ENCODE peak calls at places on chromosomes 6 and 20, in nine cellular contexts. One of them, this sample, is unnamed.

GRCh38 chr6:31007694-31008093 is 2.6 kb upstream of the MUC22 start:
- DNase-seq in COR-L47: no peak
- DNase-seq in breast epithelium: no peak
- DNase-seq in endothelial cell: no peak
- DNase-seq in KG1: no peak
- DNase-seq in AG08396: peak; percentile 86
- DNase-seq in fibroblast of lung: peak; percentile 98
- DNase-seq in mammary epithelial cell: peak; percentile 76
- DNase-seq in AG08395: peak; percentile 83
- DNase-seq in this sample: no peak

GRCh38 chr6:104095661-104096416 is 763.9 kb downstream of the HACE1 start:
- DNase-seq in COR-L47: peak; percentile 3
- DNase-seq in breast epithelium: no peak
- DNase-seq in endothelial cell: no peak
- DNase-seq in KG1: no peak
- DNase-seq in AG08396: no peak
- DNase-seq in fibroblast of lung: no peak
- DNase-seq in mammary epithelial cell: no peak
- DNase-seq in AG08395: no peak
- DNase-seq in this sample: no peak

GRCh38 chr20:10674684-10675455 is 1.1 kb upstream of the JAG1 start:
- DNase-seq in COR-L47: peak; percentile 52
- DNase-seq in breast epithelium: peak; percentile 77
- DNase-seq in endothelial cell: peak; percentile 94
- DNase-seq in KG1: peak; percentile 49
- DNase-seq in AG08396: peak; percentile 89
- DNase-seq in fibroblast of lung: peak; percentile 62
- DNase-seq in mammary epithelial cell: peak; percentile 69
- DNase-seq in AG08395: peak; percentile 80
- DNase-seq in this sample: peak; percentile 81

GRCh38 chr6:73083886-73084285 is 141.4 kb downstream of the KHDC1L start:
- DNase-seq in COR-L47: no peak
- DNase-seq in breast epithelium: no peak
- DNase-seq in endothelial cell: no peak
- DNase-seq in KG1: no peak
- DNase-seq in AG08396: no peak
- DNase-seq in fibroblast of lung: no peak
- DNase-seq in mammary epithelial cell: no peak
- DNase-seq in AG08395: no peak
- DNase-seq in this sample: no peak

GRCh38 chr20:52105573-52106422 is 85.8 kb downstream of the ZFP64 start:
- DNase-seq in COR-L47: no peak
- DNase-seq in breast epithelium: no peak
- DNase-seq in endothelial cell: peak; percentile 31
- DNase-seq in KG1: no peak
- DNase-seq in AG08396: no peak
- DNase-seq in fibroblast of lung: peak; percentile 57
- DNase-seq in mammary epithelial cell: peak; percentile 57
- DNase-seq in AG08395: no peak
- DNase-seq in this sample: no peak

GRCh38 chr6:98937351-98937750 is 10.4 kb downstream of the FBXL4 start:
- DNase-seq in COR-L47: no peak
- DNase-seq in breast epithelium: no peak
- DNase-seq in endothelial cell: no peak
- DNase-seq in KG1: no peak
- DNase-seq in AG08396: no peak
- DNase-seq in fibroblast of lung: no peak
- DNase-seq in mammary epithelial cell: no peak
- DNase-seq in AG08395: no peak
- DNase-seq in this sample: no peak

GRCh38 chr6:46221221-46221793 is 50.5 kb upstream of the ENPP5 start:
- DNase-seq in COR-L47: peak; percentile 34
- DNase-seq in breast epithelium: no peak
- DNase-seq in endothelial cell: peak; percentile 20
- DNase-seq in KG1: peak; percentile 15
- DNase-seq in AG08396: peak; percentile 26
- DNase-seq in fibroblast of lung: peak; percentile 19
- DNase-seq in mammary epithelial cell: peak; percentile 21
- DNase-seq in AG08395: peak; percentile 69
- DNase-seq in this sample: peak; percentile 6

GRCh38 chr20:34794006-34794585 is 31.4 kb downstream of the NCOA6 start:
- DNase-seq in COR-L47: no peak
- DNase-seq in breast epithelium: no peak
- DNase-seq in endothelial cell: no peak
- DNase-seq in KG1: no peak
- DNase-seq in AG08396: no peak
- DNase-seq in fibroblast of lung: no peak
- DNase-seq in mammary epithelial cell: no peak
- DNase-seq in AG08395: no peak
- DNase-seq in this sample: no peak

GRCh38 chr6:116060572-116061283 is at the start of gene FRK:
- DNase-seq in COR-L47: no peak
- DNase-seq in breast epithelium: no peak
- DNase-seq in endothelial cell: no peak
- DNase-seq in KG1: no peak
- DNase-seq in AG08396: no peak
- DNase-seq in fibroblast of lung: no peak
- DNase-seq in mammary epithelial cell: peak; percentile 92
- DNase-seq in AG08395: peak; percentile 46
- DNase-seq in this sample: peak; percentile 42

GRCh38 chr20:51696304-51697118 is 71.7 kb downstream of the ATP9A start:
- DNase-seq in COR-L47: no peak
- DNase-seq in breast epithelium: no peak
- DNase-seq in endothelial cell: no peak
- DNase-seq in KG1: peak; percentile 57
- DNase-seq in AG08396: no peak
- DNase-seq in fibroblast of lung: peak; percentile 35
- DNase-seq in mammary epithelial cell: no peak
- DNase-seq in AG08395: no peak
- DNase-seq in this sample: no peak

GRCh38 chr6:106446287-106446885 is 85.9 kb downstream of the CRYBG1 start:
- DNase-seq in COR-L47: no peak
- DNase-seq in breast epithelium: no peak
- DNase-seq in endothelial cell: no peak
- DNase-seq in KG1: no peak
- DNase-seq in AG08396: no peak
- DNase-seq in fibroblast of lung: no peak
- DNase-seq in mammary epithelial cell: no peak
- DNase-seq in AG08395: peak; percentile 33
- DNase-seq in this sample: no peak

GRCh38 chr6:3813150-3813780 is 35.9 kb upstream of the FAM50B start:
- DNase-seq in COR-L47: no peak
- DNase-seq in breast epithelium: no peak
- DNase-seq in endothelial cell: peak; percentile 54
- DNase-seq in KG1: peak; percentile 18
- DNase-seq in AG08396: peak; percentile 70
- DNase-seq in fibroblast of lung: peak; percentile 61
- DNase-seq in mammary epithelial cell: peak; percentile 65
- DNase-seq in AG08395: peak; percentile 72
- DNase-seq in this sample: peak; percentile 22